ENCODE peak calls at places on chromosomes 1 and 21, in four cellular contexts. U, Y, E and O are unnamed samples.

GRCh38 chr1:45327644-45328515 is 1.2 kb downstream of the HPDL start:
- DNase-seq in U (no peak), Y (no peak), E (no peak), O (no peak)

GRCh38 chr21:31220567-31220966 is 123.5 kb downstream of the TIAM1 start:
- DNase-seq in U (no peak), E (peak), Y (no peak), O (no peak)

GRCh38 chr21:15706686-15707085 is 23.1 kb upstream of the USP25 start:
- DNase-seq in E (no peak), U (peak), Y (no peak), O (peak)

GRCh38 chr1:241250465-241250864 is 106.5 kb downstream of the RGS7 start:
- DNase-seq in Y (no peak), U (no peak), E (no peak), O (no peak)

GRCh38 chr1:2311184-2312032 is 79.9 kb downstream of the MORN1 start:
- DNase-seq in Y (peak), U (peak), E (peak), O (peak)

GRCh38 chr1:107692580-107693345 is 272.2 kb downstream of the VAV3 start:
- DNase-seq in Y (no peak), E (no peak), U (peak), O (no peak)

GRCh38 chr1:175158133-175158532 is 34.4 kb downstream of the KIAA0040 start:
- DNase-seq in E (no peak), U (no peak), Y (no peak), O (no peak)

GRCh38 chr1:54986025-54986424 is 5.6 kb downstream of the TMEM61 start:
- DNase-seq in Y (no peak), U (no peak), E (no peak), O (no peak)

GRCh38 chr1:197252981-197253380 is 15.1 kb upstream of the CRB1 start:
- DNase-seq in Y (no peak), U (no peak), E (no peak), O (no peak)

GRCh38 chr1:151942882-151943281 is 33.6 kb upstream of the THEM4 start:
- DNase-seq in E (no peak), U (peak), Y (no peak), O (no peak)

GRCh38 chr1:171257207-171258052 is 9.1 kb downstream of the FMO1 start:
- DNase-seq in E (no peak), U (peak), Y (no peak), O (no peak)

GRCh38 chr1:230794871-230795645 is 47.9 kb downstream of the CAPN9 start:
- DNase-seq in E (no peak), Y (no peak), U (no peak), O (no peak)

GRCh38 chr1:218439541-218440295 is 94.6 kb downstream of the TGFB2 start:
- DNase-seq in Y (no peak), U (peak), E (peak), O (no peak)

GRCh38 chr1:20678599-20678998 is 17.4 kb upstream of the DDOST start:
- DNase-seq in U (no peak), E (no peak), Y (no peak), O (no peak)

GRCh38 chr1:10754571-10755329 is 41.7 kb downstream of the CASZ1 start:
- DNase-seq in U (no peak), E (no peak), Y (no peak), O (no peak)

GRCh38 chr1:180213401-180214177 is 16.5 kb upstream of the LHX4 start:
- DNase-seq in E (no peak), Y (no peak), U (peak), O (peak)

GRCh38 chr1:52216907-52217458 is 75.1 kb downstream of the ZFYVE9 start:
- DNase-seq in U (no peak), Y (no peak), E (no peak), O (no peak)

GRCh38 chr1:243230914-243231313 is 24.2 kb downstream of the CEP170 start:
- DNase-seq in U (peak), Y (no peak), E (peak), O (peak)

GRCh38 chr1:202873026-202873425 is 15.9 kb downstream of the RABIF start:
- DNase-seq in U (no peak), E (no peak), Y (no peak), O (no peak)

GRCh38 chr21:45984584-45985095 is 3.1 kb downstream of the COL6A1 start:
- DNase-seq in Y (no peak), U (no peak), E (no peak), O (no peak)

GRCh38 chr1:150874455-150875196 is 1.8 kb downstream of the ARNT start:
- DNase-seq in U (no peak), E (no peak), Y (no peak), O (no peak)

GRCh38 chr1:100400332-100400933 is 48.1 kb downstream of the CDC14A start:
- DNase-seq in U (no peak), E (peak), Y (peak), O (no peak)

GRCh38 chr1:226884116-226884515 is 13.7 kb downstream of the PSEN2 start:
- DNase-seq in U (no peak), Y (no peak), E (no peak), O (no peak)

GRCh38 chr1:28199328-28200233 is 23.1 kb upstream of the PTAFR start:
- DNase-seq in U (no peak), E (no peak), Y (no peak), O (no peak)
- TF ChIP-seq PHF8 in U (no peak), E (no peak), Y (no peak), O (no peak)

DNA sequence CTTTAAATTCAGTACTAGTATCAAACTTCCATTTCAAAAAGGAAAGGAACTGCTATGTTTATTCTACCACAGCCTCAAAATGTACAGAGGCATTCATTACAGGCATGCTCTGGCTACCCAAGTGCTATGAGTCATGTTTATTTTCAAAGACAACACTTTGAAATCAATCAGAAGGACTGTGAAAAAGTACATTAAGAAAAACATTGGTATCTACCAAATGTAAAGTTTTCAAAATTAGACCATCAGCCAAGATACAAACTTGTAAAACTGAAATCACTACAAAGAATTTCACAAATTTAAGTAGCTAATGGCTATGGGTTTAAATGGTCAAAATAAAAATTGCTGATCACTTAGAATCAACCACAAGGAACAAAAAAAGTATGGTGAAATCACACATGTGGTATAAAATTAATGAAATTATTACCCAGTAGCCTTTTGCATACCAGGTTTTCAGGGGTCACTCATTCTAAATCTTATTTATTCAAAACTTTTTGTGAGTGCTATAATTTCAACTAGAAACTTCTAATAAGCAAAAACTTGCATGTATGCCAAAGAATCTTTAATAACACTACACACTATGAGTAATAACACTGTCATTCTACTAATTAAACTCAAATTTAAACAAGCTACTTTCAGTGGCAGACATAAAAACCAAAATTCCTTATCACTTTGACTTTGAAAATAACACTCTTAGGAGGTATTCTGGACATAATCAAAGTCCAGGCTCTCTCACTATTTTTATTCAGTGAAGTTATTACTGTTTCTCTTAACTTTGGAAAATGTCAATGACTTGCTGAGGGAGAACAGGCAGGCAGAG is 49.2 kb downstream of the ENAH start:
- DNase-seq in Y (no peak), U (peak), E (peak), O (no peak)
- TF ChIP-seq PHF8 in Y (no peak), U (no peak), E (no peak), O (no peak)

GRCh38 chr1:154851392-154852177 is 18.5 kb downstream of the KCNN3 start:
- DNase-seq in E (no peak), U (no peak), Y (no peak), O (peak)
- TF ChIP-seq PHF8 in E (no peak), U (no peak), Y (no peak), O (no peak)

GRCh38 chr1:83959824-83960441 is 39.0 kb downstream of the TTLL7 start:
- DNase-seq in E (no peak), Y (no peak), U (no peak), O (no peak)

GRCh38 chr1:83954301-83954823 is 44.6 kb downstream of the TTLL7 start:
- DNase-seq in Y (no peak), E (no peak), U (no peak), O (no peak)

GRCh38 chr1:83961571-83962295 is 37.2 kb downstream of the TTLL7 start:
- DNase-seq in U (no peak), Y (no peak), E (no peak), O (no peak)

GRCh38 chr1:83960669-83961277 is 38.2 kb downstream of the TTLL7 start:
- DNase-seq in U (no peak), Y (no peak), E (no peak), O (no peak)

GRCh38 chr1:83958704-83959103 is 40.2 kb downstream of the TTLL7 start:
- DNase-seq in U (no peak), E (no peak), Y (no peak), O (no peak)
- TF ChIP-seq PHF8 in U (no peak), E (no peak), Y (no peak), O (no peak)

GRCh38 chr21:43867332-43867703 is 2.3 kb downstream of the AGPAT3 start:
- DNase-seq in U (no peak), Y (no peak), E (no peak), O (no peak)
- TF ChIP-seq PHF8 in U (no peak), Y (no peak), E (no peak), O (no peak)

GRCh38 chr1:47991187-47991586 is 6.0 kb downstream of the TRABD2B start:
- DNase-seq in Y (no peak), E (no peak), U (no peak), O (no peak)
- TF ChIP-seq PHF8 in Y (no peak), E (no peak), U (no peak), O (no peak)